ENCODE peak calls at places on chromosomes 12 and 14, in seven cellular contexts. C, N, B, W, X, G and J are unnamed samples.

GRCh38 chr12:24709201-24709600 is 239.7 kb downstream of the BCAT1 start:
- DNase-seq in C (no peak), N (no peak), B (peak), W (no peak), X (no peak), G (no peak), J (no peak)

GRCh38 chr14:56491299-56492285 is 88.0 kb upstream of the TMEM260 start:
- DNase-seq in C (peak), N (no peak), B (no peak), W (no peak), X (no peak), G (peak), J (peak)

GRCh38 chr14:101200650-101201516 is 297.4 kb upstream of the RTL1 start:
- DNase-seq in C (no peak), N (peak), B (no peak), W (no peak), X (no peak), G (no peak), J (no peak)

GRCh38 chr12:97404549-97404948 is 58.1 kb upstream of the RMST start:
- DNase-seq in C (peak), N (no peak), B (no peak), W (peak), X (no peak), G (peak), J (peak)

GRCh38 chr14:74527736-74528280 is 34.2 kb downstream of the ISCA2 start:
- DNase-seq in C (no peak), N (no peak), B (no peak), W (no peak), X (no peak), G (no peak), J (no peak)

GRCh38 chr12:128702344-128702743 is 121.4 kb downstream of the SLC15A4 start:
- DNase-seq in C (no peak), N (no peak), B (no peak), W (no peak), X (no peak), G (no peak), J (no peak)

GRCh38 chr14:90547250-90547649 is 150.4 kb downstream of the CALM1 start:
- DNase-seq in C (no peak), N (no peak), B (no peak), W (no peak), X (no peak), G (no peak), J (no peak)

GRCh38 chr12:14773685-14774073 is 29.6 kb downstream of the WBP11 start:
- DNase-seq in C (no peak), N (peak), B (no peak), W (peak), X (no peak), G (peak), J (no peak)

GRCh38 chr12:571795-572531 is 91.3 kb downstream of the NINJ2 start:
- DNase-seq in C (peak), N (no peak), B (no peak), W (no peak), X (no peak), G (no peak), J (no peak)

GRCh38 chr12:112906712-112907414 is at the start of gene OAS1:
- DNase-seq in C (no peak), N (peak), B (no peak), W (peak), X (peak), G (no peak), J (peak)

GRCh38 chr12:106195638-106196037 is 52.2 kb downstream of the CKAP4 start:
- DNase-seq in C (no peak), N (peak), B (peak), W (no peak), X (peak), G (no peak), J (no peak)

GRCh38 chr12:49827351-49828099 is 688 bp downstream of the NCKAP5L start:
- DNase-seq in C (no peak), N (peak), B (no peak), W (peak), X (peak), G (peak), J (peak)

GRCh38 chr14:39310071-39310470 is 76.4 kb downstream of the MIA2 start:
- DNase-seq in C (no peak), N (no peak), B (no peak), W (no peak), X (no peak), G (no peak), J (no peak)

GRCh38 chr12:120227233-120228040 is 26.5 kb upstream of the RPLP0 start:
- DNase-seq in C (no peak), N (no peak), B (no peak), W (no peak), X (no peak), G (no peak), J (no peak)

GRCh38 chr12:48266826-48267225 is 63.7 kb upstream of the OR10AD1 start:
- DNase-seq in C (no peak), N (no peak), B (no peak), W (no peak), X (no peak), G (no peak), J (no peak)

GRCh38 chr14:32933623-32933942 is 5.1 kb upstream of the NPAS3 start:
- DNase-seq in C (no peak), N (no peak), B (no peak), W (no peak), X (no peak), G (peak), J (no peak)

GRCh38 chr14:83520837-83521236 is 1987.2 kb upstream of the SEL1L start:
- DNase-seq in C (no peak), N (no peak), B (no peak), W (no peak), X (no peak), G (no peak), J (no peak)

GRCh38 chr12:80917651-80918050 is 20.1 kb downstream of the LIN7A start:
- DNase-seq in C (no peak), N (no peak), B (no peak), W (no peak), X (no peak), G (no peak), J (no peak)

GRCh38 chr14:29085546-29085945 is 319.0 kb downstream of the FOXG1 start:
- DNase-seq in C (no peak), N (no peak), B (no peak), W (no peak), X (no peak), G (peak), J (no peak)

GRCh38 chr14:106024983-106025604 is 498.7 kb downstream of the TMEM121 start:
- DNase-seq in C (no peak), N (no peak), B (no peak), W (no peak), X (no peak), G (no peak), J (no peak)

GRCh38 chr12:82687020-82687951 is 580 bp downstream of the TMTC2 start:
- DNase-seq in C (peak), N (peak), B (no peak), W (peak), X (peak), G (peak), J (peak)

GRCh38 chr12:116006141-116006540 is 271.4 kb downstream of the MED13L start:
- DNase-seq in C (no peak), N (no peak), B (no peak), W (no peak), X (no peak), G (no peak), J (no peak)

GRCh38 chr12:15584366-15585041 is 204.7 kb downstream of the EPS8 start:
- DNase-seq in C (peak), N (no peak), B (peak), W (peak), X (no peak), G (peak), J (peak)

GRCh38 chr14:66509874-66510273 is 1.9 kb downstream of the GPHN start:
- DNase-seq in C (no peak), N (no peak), B (no peak), W (no peak), X (no peak), G (peak), J (no peak)

GRCh38 chr14:88616697-88617096 is 53.9 kb downstream of the ZC3H14 start:
- DNase-seq in C (no peak), N (no peak), B (no peak), W (no peak), X (no peak), G (no peak), J (no peak)

GRCh38 chr12:106082216-106083175 is 56.3 kb downstream of the NUAK1 start:
- DNase-seq in C (no peak), N (no peak), B (no peak), W (no peak), X (no peak), G (no peak), J (no peak)

GRCh38 chr12:121875582-121875981 is 13.0 kb upstream of the PSMD9 start:
- DNase-seq in C (no peak), N (no peak), B (no peak), W (no peak), X (no peak), G (no peak), J (no peak)

GRCh38 chr12:88242161-88242925 is 100.2 kb downstream of the TMTC3 start:
- DNase-seq in C (peak), N (no peak), B (peak), W (no peak), X (no peak), G (no peak), J (peak)

GRCh38 chr12:12561305-12562015 is 1.2 kb downstream of the DUSP16 start:
- DNase-seq in C (no peak), N (peak), B (no peak), W (peak), X (peak), G (peak), J (peak)

GRCh38 chr12:108313609-108314331 is 25.3 kb downstream of the CMKLR1 start:
- DNase-seq in C (no peak), N (no peak), B (no peak), W (no peak), X (no peak), G (no peak), J (peak)

GRCh38 chr12:14743061-14743460 is 46.7 kb upstream of the GUCY2C start:
- DNase-seq in C (no peak), N (no peak), B (no peak), W (no peak), X (no peak), G (no peak), J (no peak)

GRCh38 chr14:98579140-98579539 is 692.9 kb downstream of the BCL11B start:
- DNase-seq in C (no peak), N (no peak), B (no peak), W (no peak), X (no peak), G (no peak), J (no peak)

GRCh38 chr14:104970231-104971068 is 7.7 kb downstream of the AHNAK2 start:
- DNase-seq in C (peak), N (peak), B (peak), W (no peak), X (no peak), G (peak), J (no peak)

GRCh38 chr12:132423251-132424117 is 66.5 kb upstream of the FBRSL1 start:
- DNase-seq in C (no peak), N (no peak), B (no peak), W (no peak), X (no peak), G (peak), J (no peak)

GRCh38 chr12:108728820-108729611 is 2.3 kb downstream of the CORO1C start:
- DNase-seq in C (no peak), N (no peak), B (no peak), W (no peak), X (no peak), G (no peak), J (no peak)

GRCh38 chr14:33762462-33762861 is 188.4 kb downstream of the EGLN3 start:
- DNase-seq in C (no peak), N (no peak), B (no peak), W (no peak), X (no peak), G (no peak), J (no peak)

GRCh38 chr14:73878436-73878835 is 8.2 kb upstream of the ZNF410 start:
- DNase-seq in C (no peak), N (no peak), B (no peak), W (no peak), X (no peak), G (no peak), J (no peak)

GRCh38 chr12:50505945-50506344 is 1.2 kb downstream of the DIP2B start:
- DNase-seq in C (no peak), N (no peak), B (no peak), W (no peak), X (no peak), G (no peak), J (peak)

GRCh38 chr12:56150563-56150962 is 1.8 kb upstream of the MYL6B start:
- DNase-seq in C (no peak), N (no peak), B (no peak), W (no peak), X (no peak), G (no peak), J (no peak)

GRCh38 chr12:19992311-19992710 is 376.0 kb upstream of the PDE3A start:
- DNase-seq in C (no peak), N (no peak), B (no peak), W (no peak), X (no peak), G (no peak), J (no peak)

GRCh38 chr14:25032092-25032784 is 17.7 kb downstream of the STXBP6 start:
- DNase-seq in C (no peak), N (no peak), B (no peak), W (no peak), X (no peak), G (peak), J (peak)
- TF ChIP-seq CTCF in C (peak), N (no peak), B (peak), W (no peak), X (no peak), G (peak), J (peak)

GRCh38 chr14:95611293-95611880 is 74.8 kb upstream of the TCL1B start:
- DNase-seq in C (no peak), N (no peak), B (no peak), W (no peak), X (peak), G (no peak), J (peak)

GRCh38 chr14:95614335-95614734 is 71.9 kb upstream of the TCL1B start:
- DNase-seq in C (no peak), N (no peak), B (no peak), W (no peak), X (no peak), G (no peak), J (peak)

DNA sequence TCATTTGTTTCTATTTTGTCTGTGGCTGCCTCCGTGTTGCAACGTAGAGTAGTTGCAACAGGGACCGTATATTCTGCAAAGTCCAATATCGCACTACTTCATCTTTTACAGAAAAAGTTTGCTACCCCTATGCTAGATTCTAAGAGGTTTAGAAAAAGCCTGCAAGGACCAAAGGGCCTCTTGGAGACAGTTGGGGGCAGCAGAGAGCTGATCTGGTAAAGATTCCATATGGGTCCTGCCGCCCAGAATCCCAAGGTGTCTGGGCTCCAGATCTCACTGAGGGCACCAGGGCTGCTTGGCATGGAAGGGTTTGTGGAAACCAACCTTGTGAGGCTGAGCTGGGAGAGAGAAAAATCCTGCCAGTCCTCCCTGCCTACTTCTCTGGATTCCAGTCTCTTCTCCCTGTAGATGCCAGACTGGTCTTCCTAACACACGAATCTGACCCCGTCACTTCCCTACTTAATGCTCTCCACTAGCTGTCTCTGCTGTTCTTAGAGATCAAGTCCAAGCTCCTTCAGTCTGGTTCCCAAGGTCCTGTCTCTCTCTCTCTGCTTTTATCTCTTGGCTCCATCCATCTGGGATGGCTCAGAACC is 74.6 kb downstream of the GLRX5 start:
- DNase-seq in C (peak), N (no peak), B (no peak), W (peak), X (no peak), G (peak), J (peak)
- TF ChIP-seq CTCF in C (peak), N (no peak), B (peak), W (peak), X (peak), G (peak), J (peak)

DNA sequence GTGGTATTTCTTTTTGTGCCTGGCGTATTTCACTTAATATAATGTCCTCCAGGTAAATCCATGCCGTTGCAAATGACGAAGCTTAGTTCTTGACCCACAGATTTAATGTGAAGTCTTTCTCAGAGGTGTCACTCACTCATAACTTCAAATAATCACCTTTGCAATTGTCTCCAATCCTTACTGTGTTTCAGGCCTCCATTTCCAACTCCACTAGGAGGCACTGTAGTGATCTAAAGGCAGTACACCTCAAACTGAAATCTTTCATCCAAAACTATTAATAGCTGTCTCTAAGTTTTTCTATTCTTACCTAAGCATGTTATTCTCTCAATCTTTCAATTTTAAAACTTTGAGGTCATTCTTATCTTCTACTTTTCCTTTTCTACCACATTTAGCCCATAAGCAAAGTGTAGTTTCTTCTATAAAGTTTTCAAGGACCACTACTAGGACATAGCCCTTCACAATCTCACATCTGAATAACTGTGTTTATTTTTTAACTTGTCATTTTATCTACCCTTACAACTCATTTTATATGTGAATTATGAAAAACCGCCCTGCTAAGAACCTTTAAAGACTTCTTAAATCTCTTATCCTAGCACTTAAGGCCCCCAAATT is 25.5 kb upstream of the FBXO34 start:
- DNase-seq in C (peak), N (no peak), B (no peak), W (peak), X (no peak), G (peak), J (peak)
- TF ChIP-seq CTCF in C (peak), N (peak), B (peak), W (peak), X (peak), G (peak), J (peak)

DNA sequence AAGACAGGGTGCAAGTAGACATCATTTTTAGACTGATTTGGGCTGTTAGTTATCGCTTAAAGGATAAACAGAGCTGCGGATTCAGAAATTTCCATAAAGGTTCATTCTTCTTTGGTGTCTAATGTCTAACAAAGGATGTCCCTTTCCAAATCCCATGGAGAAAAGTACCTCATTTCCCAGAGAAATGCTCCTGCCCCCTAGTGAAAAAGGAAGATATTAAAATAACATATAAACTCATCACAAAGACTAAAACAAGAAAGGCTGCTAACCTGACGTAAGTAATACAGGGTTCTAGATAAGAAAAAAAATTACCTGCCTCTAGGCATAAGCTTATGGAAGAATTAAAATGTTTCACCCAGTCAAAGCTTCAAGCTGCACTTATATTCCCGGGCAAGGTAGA is 22.8 kb downstream of the ARMH4 start:
- DNase-seq in C (no peak), N (no peak), B (no peak), W (no peak), X (no peak), G (peak), J (no peak)
- TF ChIP-seq CTCF in C (peak), N (no peak), B (peak), W (no peak), X (no peak), G (peak), J (no peak)

GRCh38 chr14:47678157-47678556 is 2.8 kb upstream of the MDGA2 start:
- DNase-seq in C (no peak), N (no peak), B (no peak), W (no peak), X (no peak), G (peak), J (no peak)
- TF ChIP-seq CTCF in C (no peak), N (no peak), B (no peak), W (no peak), X (no peak), G (peak), J (no peak)

GRCh38 chr12:95601626-95602025 is 50.4 kb upstream of the USP44 start:
- DNase-seq in C (no peak), N (no peak), B (no peak), W (no peak), X (no peak), G (no peak), J (no peak)
- TF ChIP-seq CTCF in C (no peak), N (no peak), B (no peak), W (no peak), X (no peak), G (no peak), J (no peak)

GRCh38 chr12:29591140-29592020 is 93.9 kb upstream of the OVCH1 start:
- DNase-seq in C (no peak), N (no peak), B (no peak), W (no peak), X (no peak), G (peak), J (peak)
- TF ChIP-seq CTCF in C (no peak), N (no peak), B (peak), W (no peak), X (peak), G (peak), J (peak)

GRCh38 chr12:53452159-53453077 is 516 bp downstream of the PCBP2 start:
- DNase-seq in C (peak), N (peak), B (peak), W (peak), X (peak), G (peak), J (peak)
- TF ChIP-seq CTCF in C (peak), N (peak), B (peak), W (peak), X (peak), G (peak), J (peak)